ENCODE peak calls at places on chromosomes 7 and 10, in seven cellular contexts. One of them, this sample, is unnamed.

GRCh38 chr7:128031901-128032604 is 816 bp upstream of the LRRC4 start:
- DNase-seq in GM12878: no peak
- DNase-seq in fibroblast of lung: peak; percentile 93
- DNase-seq in left lung: peak; percentile 48
- DNase-seq in cardiac muscle cell: peak; percentile 74
- DNase-seq in body of pancreas: no peak
- DNase-seq in Peyer's patch: peak; percentile 22
- DNase-seq in this sample: no peak

GRCh38 chr7:98872328-98872924 is 2.6 kb upstream of the TMEM130 start:
- DNase-seq in GM12878: no peak
- DNase-seq in fibroblast of lung: no peak
- DNase-seq in left lung: no peak
- DNase-seq in cardiac muscle cell: no peak
- DNase-seq in body of pancreas: no peak
- DNase-seq in Peyer's patch: no peak
- DNase-seq in this sample: peak; percentile 9

GRCh38 chr7:33039905-33040292 is 22.7 kb downstream of the NT5C3A start:
- DNase-seq in GM12878: no peak
- DNase-seq in fibroblast of lung: no peak
- DNase-seq in left lung: no peak
- DNase-seq in cardiac muscle cell: no peak
- DNase-seq in body of pancreas: no peak
- DNase-seq in Peyer's patch: no peak
- DNase-seq in this sample: no peak

GRCh38 chr7:100493476-100494264 is 9.9 kb downstream of the NYAP1 start:
- DNase-seq in GM12878: no peak
- DNase-seq in fibroblast of lung: peak; percentile 38
- DNase-seq in left lung: no peak
- DNase-seq in cardiac muscle cell: no peak
- DNase-seq in body of pancreas: peak; percentile 54
- DNase-seq in Peyer's patch: peak; percentile 46
- DNase-seq in this sample: no peak

GRCh38 chr10:25176421-25176968 is 1.7 kb downstream of the GPR158 start:
- DNase-seq in GM12878: no peak
- DNase-seq in fibroblast of lung: peak; percentile 4
- DNase-seq in left lung: no peak
- DNase-seq in cardiac muscle cell: peak; percentile 5
- DNase-seq in body of pancreas: no peak
- DNase-seq in Peyer's patch: no peak
- DNase-seq in this sample: no peak

GRCh38 chr10:125742465-125742864 is 23.0 kb downstream of the EDRF1 start:
- DNase-seq in GM12878: no peak
- DNase-seq in fibroblast of lung: no peak
- DNase-seq in left lung: no peak
- DNase-seq in cardiac muscle cell: no peak
- DNase-seq in body of pancreas: no peak
- DNase-seq in Peyer's patch: no peak
- DNase-seq in this sample: no peak

GRCh38 chr10:4691776-4692175 is 134.2 kb upstream of the AKR1E2 start:
- DNase-seq in GM12878: no peak
- DNase-seq in fibroblast of lung: peak; percentile 80
- DNase-seq in left lung: no peak
- DNase-seq in cardiac muscle cell: no peak
- DNase-seq in body of pancreas: no peak
- DNase-seq in Peyer's patch: no peak
- DNase-seq in this sample: no peak

GRCh38 chr10:28280652-28281051 is 22.2 kb downstream of the MPP7 start:
- DNase-seq in GM12878: no peak
- DNase-seq in fibroblast of lung: peak; percentile 85
- DNase-seq in left lung: no peak
- DNase-seq in cardiac muscle cell: no peak
- DNase-seq in body of pancreas: no peak
- DNase-seq in Peyer's patch: no peak
- DNase-seq in this sample: peak; percentile 88

GRCh38 chr7:85185355-85186082 is 1.3 kb downstream of the SEMA3D start:
- DNase-seq in GM12878: no peak
- DNase-seq in fibroblast of lung: peak; percentile 71
- DNase-seq in left lung: peak; percentile 52
- DNase-seq in cardiac muscle cell: peak; percentile 62
- DNase-seq in body of pancreas: peak; percentile 21
- DNase-seq in Peyer's patch: no peak
- DNase-seq in this sample: peak; percentile 82

GRCh38 chr10:84179059-84179710 is 5.6 kb downstream of the GPR15LG start:
- DNase-seq in GM12878: no peak
- DNase-seq in fibroblast of lung: peak; percentile 53
- DNase-seq in left lung: no peak
- DNase-seq in cardiac muscle cell: no peak
- DNase-seq in body of pancreas: no peak
- DNase-seq in Peyer's patch: peak; percentile 30
- DNase-seq in this sample: peak; percentile 70

GRCh38 chr7:44215531-44215930 is 14.8 kb downstream of the YKT6 start:
- DNase-seq in GM12878: no peak
- DNase-seq in fibroblast of lung: no peak
- DNase-seq in left lung: no peak
- DNase-seq in cardiac muscle cell: no peak
- DNase-seq in body of pancreas: no peak
- DNase-seq in Peyer's patch: no peak
- DNase-seq in this sample: no peak

GRCh38 chr10:11875499-11876281 is 52.5 kb downstream of the PROSER2 start:
- DNase-seq in GM12878: no peak
- DNase-seq in fibroblast of lung: peak; percentile 90
- DNase-seq in left lung: peak; percentile 86
- DNase-seq in cardiac muscle cell: no peak
- DNase-seq in body of pancreas: peak; percentile 93
- DNase-seq in Peyer's patch: no peak
- DNase-seq in this sample: peak; percentile 83

GRCh38 chr10:12735843-12736462 is 265.6 kb downstream of the CCDC3 start:
- DNase-seq in GM12878: no peak
- DNase-seq in fibroblast of lung: no peak
- DNase-seq in left lung: no peak
- DNase-seq in cardiac muscle cell: no peak
- DNase-seq in body of pancreas: no peak
- DNase-seq in Peyer's patch: no peak
- DNase-seq in this sample: peak; percentile 83

GRCh38 chr10:79196470-79197461 is 128.0 kb downstream of the ZMIZ1 start:
- DNase-seq in GM12878: no peak
- DNase-seq in fibroblast of lung: peak; percentile 56
- DNase-seq in left lung: peak; percentile 73
- DNase-seq in cardiac muscle cell: peak; percentile 86
- DNase-seq in body of pancreas: peak; percentile 80
- DNase-seq in Peyer's patch: peak; percentile 70
- DNase-seq in this sample: no peak

GRCh38 chr7:4681218-4681851 is 760 bp upstream of the FOXK1 start:
- DNase-seq in GM12878: no peak
- DNase-seq in fibroblast of lung: no peak
- DNase-seq in left lung: no peak
- DNase-seq in cardiac muscle cell: no peak
- DNase-seq in body of pancreas: no peak
- DNase-seq in Peyer's patch: no peak
- DNase-seq in this sample: no peak

GRCh38 chr7:66187894-66188293 is 17.2 kb upstream of the TPST1 start:
- DNase-seq in GM12878: no peak
- DNase-seq in fibroblast of lung: peak; percentile 42
- DNase-seq in left lung: peak; percentile 50
- DNase-seq in cardiac muscle cell: no peak
- DNase-seq in body of pancreas: peak; percentile 22
- DNase-seq in Peyer's patch: no peak
- DNase-seq in this sample: peak; percentile 78

GRCh38 chr7:11748884-11749283 is 83.1 kb downstream of the THSD7A start:
- DNase-seq in GM12878: no peak
- DNase-seq in fibroblast of lung: no peak
- DNase-seq in left lung: no peak
- DNase-seq in cardiac muscle cell: no peak
- DNase-seq in body of pancreas: no peak
- DNase-seq in Peyer's patch: no peak
- DNase-seq in this sample: no peak

GRCh38 chr7:34445653-34446052 is 212.4 kb upstream of the NPSR1 start:
- DNase-seq in GM12878: no peak
- DNase-seq in fibroblast of lung: peak; percentile 6
- DNase-seq in left lung: no peak
- DNase-seq in cardiac muscle cell: no peak
- DNase-seq in body of pancreas: no peak
- DNase-seq in Peyer's patch: no peak
- DNase-seq in this sample: no peak

GRCh38 chr10:96626795-96627194 is 40.0 kb upstream of the TM9SF3 start:
- DNase-seq in GM12878: no peak
- DNase-seq in fibroblast of lung: no peak
- DNase-seq in left lung: no peak
- DNase-seq in cardiac muscle cell: no peak
- DNase-seq in body of pancreas: no peak
- DNase-seq in Peyer's patch: no peak
- DNase-seq in this sample: no peak
- TF ChIP-seq CTCF in GM12878: peak; percentile 27
- TF ChIP-seq CTCF in fibroblast of lung: no peak
- TF ChIP-seq CTCF in left lung: no peak
- TF ChIP-seq CTCF in cardiac muscle cell: no peak
- TF ChIP-seq CTCF in body of pancreas: no peak
- TF ChIP-seq CTCF in Peyer's patch: no peak
- TF ChIP-seq CTCF in this sample: no peak

GRCh38 chr10:75505840-75506506 is 74.5 kb downstream of the LRMDA start:
- DNase-seq in GM12878: peak; percentile 50
- DNase-seq in fibroblast of lung: no peak
- DNase-seq in left lung: no peak
- DNase-seq in cardiac muscle cell: no peak
- DNase-seq in body of pancreas: no peak
- DNase-seq in Peyer's patch: no peak
- DNase-seq in this sample: no peak

GRCh38 chr10:75508239-75508813 is 76.9 kb downstream of the LRMDA start:
- DNase-seq in GM12878: no peak
- DNase-seq in fibroblast of lung: peak; percentile 97
- DNase-seq in left lung: no peak
- DNase-seq in cardiac muscle cell: peak; percentile 49
- DNase-seq in body of pancreas: no peak
- DNase-seq in Peyer's patch: no peak
- DNase-seq in this sample: no peak

GRCh38 chr10:75507469-75507868 is 76.0 kb downstream of the LRMDA start:
- DNase-seq in GM12878: no peak
- DNase-seq in fibroblast of lung: no peak
- DNase-seq in left lung: no peak
- DNase-seq in cardiac muscle cell: no peak
- DNase-seq in body of pancreas: no peak
- DNase-seq in Peyer's patch: no peak
- DNase-seq in this sample: no peak

GRCh38 chr10:75511011-75511410 is 79.6 kb downstream of the LRMDA start:
- DNase-seq in GM12878: no peak
- DNase-seq in fibroblast of lung: no peak
- DNase-seq in left lung: no peak
- DNase-seq in cardiac muscle cell: no peak
- DNase-seq in body of pancreas: no peak
- DNase-seq in Peyer's patch: no peak
- DNase-seq in this sample: no peak

GRCh38 chr10:75508814-75509306 is 77.4 kb downstream of the LRMDA start:
- DNase-seq in GM12878: no peak
- DNase-seq in fibroblast of lung: peak; percentile 90
- DNase-seq in left lung: no peak
- DNase-seq in cardiac muscle cell: peak; percentile 28
- DNase-seq in body of pancreas: no peak
- DNase-seq in Peyer's patch: no peak
- DNase-seq in this sample: no peak
- H3K4me3 ChIP-seq in GM12878: no peak overlapping the region
- H3K4me3 ChIP-seq in fibroblast of lung: no peak overlapping the region
- H3K4me3 ChIP-seq in left lung: no peak overlapping the region
- H3K4me3 ChIP-seq in cardiac muscle cell: no peak overlapping the region
- H3K4me3 ChIP-seq in body of pancreas: no peak overlapping the region
- H3K4me3 ChIP-seq in Peyer's patch: no peak overlapping the region
- H3K4me3 ChIP-seq in this sample: no peak overlapping the region

GRCh38 chr10:95438781-95439180 is 122.4 kb downstream of the SORBS1 start:
- DNase-seq in GM12878: no peak
- DNase-seq in fibroblast of lung: no peak
- DNase-seq in left lung: no peak
- DNase-seq in cardiac muscle cell: no peak
- DNase-seq in body of pancreas: no peak
- DNase-seq in Peyer's patch: no peak
- DNase-seq in this sample: no peak

GRCh38 chr10:95434583-95434982 is 126.6 kb downstream of the SORBS1 start:
- DNase-seq in GM12878: no peak
- DNase-seq in fibroblast of lung: no peak
- DNase-seq in left lung: no peak
- DNase-seq in cardiac muscle cell: no peak
- DNase-seq in body of pancreas: no peak
- DNase-seq in Peyer's patch: no peak
- DNase-seq in this sample: no peak

GRCh38 chr10:95440326-95440725 is 120.8 kb downstream of the SORBS1 start:
- DNase-seq in GM12878: no peak
- DNase-seq in fibroblast of lung: no peak
- DNase-seq in left lung: no peak
- DNase-seq in cardiac muscle cell: no peak
- DNase-seq in body of pancreas: no peak
- DNase-seq in Peyer's patch: no peak
- DNase-seq in this sample: no peak

GRCh38 chr10:95435548-95436279 is 125.5 kb downstream of the SORBS1 start:
- DNase-seq in GM12878: no peak
- DNase-seq in fibroblast of lung: no peak
- DNase-seq in left lung: no peak
- DNase-seq in cardiac muscle cell: no peak
- DNase-seq in body of pancreas: no peak
- DNase-seq in Peyer's patch: no peak
- DNase-seq in this sample: no peak

GRCh38 chr10:95437669-95438068 is 123.5 kb downstream of the SORBS1 start:
- DNase-seq in GM12878: no peak
- DNase-seq in fibroblast of lung: no peak
- DNase-seq in left lung: no peak
- DNase-seq in cardiac muscle cell: no peak
- DNase-seq in body of pancreas: no peak
- DNase-seq in Peyer's patch: no peak
- DNase-seq in this sample: no peak
- H3K27ac ChIP-seq in GM12878: no peak overlapping the region
- H3K27ac ChIP-seq in fibroblast of lung: no peak overlapping the region
- H3K27ac ChIP-seq in left lung: no peak overlapping the region
- H3K27ac ChIP-seq in cardiac muscle cell: no peak overlapping the region
- H3K27ac ChIP-seq in body of pancreas: no peak overlapping the region
- H3K27ac ChIP-seq in Peyer's patch: no peak overlapping the region
- H3K27ac ChIP-seq in this sample: peak overlapping the region; percentile 44

GRCh38 chr7:1844956-1845390 is 174.9 kb downstream of the ELFN1 start:
- DNase-seq in GM12878: no peak
- DNase-seq in fibroblast of lung: no peak
- DNase-seq in left lung: peak; percentile 29
- DNase-seq in cardiac muscle cell: peak; percentile 40
- DNase-seq in body of pancreas: peak; percentile 2
- DNase-seq in Peyer's patch: no peak
- DNase-seq in this sample: peak; percentile 73

GRCh38 chr7:1843271-1843861 is 173.3 kb downstream of the ELFN1 start:
- DNase-seq in GM12878: no peak
- DNase-seq in fibroblast of lung: peak; percentile 6
- DNase-seq in left lung: no peak
- DNase-seq in cardiac muscle cell: peak; percentile 75
- DNase-seq in body of pancreas: peak; percentile 5
- DNase-seq in Peyer's patch: no peak
- DNase-seq in this sample: peak; percentile 52

GRCh38 chr7:1843921-1844335 is 173.9 kb downstream of the ELFN1 start:
- DNase-seq in GM12878: no peak
- DNase-seq in fibroblast of lung: no peak
- DNase-seq in left lung: no peak
- DNase-seq in cardiac muscle cell: no peak
- DNase-seq in body of pancreas: peak; percentile 5
- DNase-seq in Peyer's patch: no peak
- DNase-seq in this sample: peak; percentile 50

GRCh38 chr7:1844336-1844955 is 174.4 kb downstream of the ELFN1 start:
- DNase-seq in GM12878: no peak
- DNase-seq in fibroblast of lung: no peak
- DNase-seq in left lung: peak; percentile 28
- DNase-seq in cardiac muscle cell: no peak
- DNase-seq in body of pancreas: peak; percentile 8
- DNase-seq in Peyer's patch: no peak
- DNase-seq in this sample: no peak

GRCh38 chr7:1842321-1843221 is 172.5 kb downstream of the ELFN1 start:
- DNase-seq in GM12878: no peak
- DNase-seq in fibroblast of lung: no peak
- DNase-seq in left lung: peak; percentile 27
- DNase-seq in cardiac muscle cell: peak; percentile 48
- DNase-seq in body of pancreas: peak; percentile 8
- DNase-seq in Peyer's patch: no peak
- DNase-seq in this sample: peak; percentile 66
- TF ChIP-seq CTCF in GM12878: no peak
- TF ChIP-seq CTCF in fibroblast of lung: no peak
- TF ChIP-seq CTCF in left lung: no peak
- TF ChIP-seq CTCF in cardiac muscle cell: no peak
- TF ChIP-seq CTCF in body of pancreas: no peak
- TF ChIP-seq CTCF in Peyer's patch: no peak
- TF ChIP-seq CTCF in this sample: no peak